ENCODE peak calls at places on chromosomes 3 and 15, in five cellular contexts. F is KG1, L is amniotic epithelial cell, K is kidney glomerular epithelial cell, C is hepatocyte. X is an unnamed sample.
A peak's percentile ranks its signal among the peaks of the same experiment; 100 is the strongest.

GRCh38 chr15:33067456-33067855 is 127.1 kb downstream of the FMN1 start:
- DNase-seq in F (no peak), L (no peak), K (no peak), C (no peak), X (no peak)

GRCh38 chr3:28343144-28343543 is 5.4 kb upstream of the ZCWPW2 start:
- DNase-seq in F (no peak), L (no peak), K (no peak), C (no peak), X (no peak)

GRCh38 chr3:176906046-176906905 is 291.0 kb downstream of the TBL1XR1 start:
- DNase-seq in F (no peak), L (peak; percentile 72), K (peak; percentile 52), C (peak; percentile 70), X (no peak)

GRCh38 chr15:34304613-34305012 is 33.0 kb downstream of the SLC12A6 start:
- DNase-seq in F (no peak), L (peak; percentile 54), K (peak; percentile 28), C (no peak), X (no peak)

GRCh38 chr3:147572970-147573340 is 163.8 kb downstream of the ZIC1 start:
- DNase-seq in F (no peak), L (no peak), K (no peak), C (no peak), X (no peak)

GRCh38 chr3:197468866-197469382 is 86.8 kb downstream of the BDH1 start:
- DNase-seq in F (no peak), L (no peak), K (peak; percentile 35), C (peak; percentile 71), X (no peak)

GRCh38 chr3:81989773-81990172 is 228.3 kb upstream of the GBE1 start:
- DNase-seq in F (no peak), L (no peak), K (no peak), C (no peak), X (no peak)

GRCh38 chr3:113165841-113166240 is 45.5 kb upstream of the BOC start:
- DNase-seq in F (no peak), L (no peak), K (no peak), C (no peak), X (no peak)

GRCh38 chr3:37957185-37957936 is 33.2 kb upstream of the VILL start:
- DNase-seq in F (peak; percentile 12), L (no peak), K (no peak), C (no peak), X (peak; percentile 41)

GRCh38 chr3:180278583-180279188 is 241.9 kb upstream of the PEX5L start:
- DNase-seq in F (no peak), L (no peak), K (no peak), C (no peak), X (no peak)

GRCh38 chr3:62228467-62228866 is 144.9 kb downstream of the FEZF2 start:
- DNase-seq in F (no peak), L (no peak), K (no peak), C (no peak), X (no peak)

GRCh38 chr15:80183886-80184285 is 31.1 kb downstream of the FAH start:
- DNase-seq in F (no peak), L (no peak), K (no peak), C (no peak), X (no peak)

GRCh38 chr3:134242649-134243637 is 7.7 kb downstream of the RYK start:
- DNase-seq in F (no peak), L (peak; percentile 86), K (peak; percentile 33), C (no peak), X (no peak)

GRCh38 chr3:25433868-25434267 is 5.8 kb downstream of the RARB start:
- DNase-seq in F (no peak), L (peak; percentile 54), K (no peak), C (no peak), X (no peak)

GRCh38 chr3:17412950-17413530 is 329.4 kb downstream of the TBC1D5 start:
- DNase-seq in F (peak; percentile 42), L (peak; percentile 56), K (peak; percentile 63), C (peak; percentile 76), X (no peak)

GRCh38 chr3:196012481-196012880 is 69.4 kb downstream of the TFRC start:
- DNase-seq in F (no peak), L (peak; percentile 42), K (no peak), C (no peak), X (no peak)

GRCh38 chr15:91223902-91224301 is 123.8 kb downstream of the SV2B start:
- DNase-seq in F (no peak), L (no peak), K (no peak), C (no peak), X (no peak)

GRCh38 chr3:140467104-140467577 is 210.7 kb upstream of the TRIM42 start:
- DNase-seq in F (no peak), L (no peak), K (no peak), C (peak; percentile 64), X (no peak)

GRCh38 chr3:165854696-165855095 is 17.5 kb upstream of the BCHE start:
- DNase-seq in F (no peak), L (peak; percentile 53), K (peak; percentile 36), C (peak; percentile 21), X (no peak)

GRCh38 chr3:197186887-197187588 is 111.4 kb downstream of the DLG1 start:
- DNase-seq in F (peak; percentile 20), L (peak; percentile 67), K (peak; percentile 44), C (peak; percentile 70), X (no peak)

GRCh38 chr3:105502333-105502732 is 135.6 kb downstream of the ALCAM start:
- DNase-seq in F (no peak), L (no peak), K (no peak), C (no peak), X (no peak)

GRCh38 chr3:107619549-107619948 is 96.8 kb downstream of the BBX start:
- DNase-seq in F (no peak), L (no peak), K (no peak), C (no peak), X (no peak)

GRCh38 chr3:94303897-94304296 is 241.0 kb downstream of the NSUN3 start:
- DNase-seq in F (no peak), L (peak; percentile 36), K (peak; percentile 54), C (peak; percentile 13), X (no peak)

GRCh38 chr15:64751464-64751863 is 23.9 kb downstream of the RBPMS2 start:
- DNase-seq in F (no peak), L (no peak), K (no peak), C (no peak), X (no peak)

GRCh38 chr15:73231661-73232443 is 136.9 kb downstream of the HCN4 start:
- DNase-seq in F (no peak), L (no peak), K (no peak), C (no peak), X (no peak)

GRCh38 chr3:48845170-48845569 is 2.5 kb downstream of the PRKAR2A start:
- DNase-seq in F (no peak), L (peak; percentile 54), K (peak; percentile 56), C (no peak), X (no peak)

X was measured in stimulated activated effector memory CD8-positive, alpha-beta T cell treated with anti-CD3 and anti-CD28 coated beads, Interleukin-12 subunit alpha, Interleukin-12 subunit beta, amount 100 ng/mL, for 72 hours.